ENCODE peak calls at places on chromosomes 6 and 20, in six cellular contexts. J is GM20000; Z is NAMALWA; U is cardiac fibroblast; B is stimulated activated CD8-positive, alpha-beta memory T cell treated with anti-CD3 and anti-CD28 coated beads, Interleukin-4, amount 100 ng/mL, for 1 hour; V is CD8-positive, alpha-beta memory T cell. D is an unnamed sample.

GRCh38 chr6:47245745-47246371 is 63.8 kb downstream of the TNFRSF21 start:
- DNase-seq in J (no peak), Z (peak; percentile 63), U (peak; percentile 24), B (no peak), V (no peak), D (no peak)

GRCh38 chr6:87115402-87116135 is 20.7 kb upstream of the CGA start:
- DNase-seq in J (peak; percentile 59), Z (peak; percentile 4), U (no peak), B (no peak), V (no peak), D (no peak)

GRCh38 chr20:53623454-53624206 is 30.0 kb upstream of the ZNF217 start:
- DNase-seq in J (no peak), Z (peak; percentile 75), U (peak; percentile 88), B (no peak), V (no peak), D (peak; percentile 83)

GRCh38 chr6:125674230-125674629 is 75.2 kb upstream of the HEY2 start:
- DNase-seq in J (no peak), Z (no peak), U (no peak), B (no peak), V (no peak), D (no peak)

GRCh38 chr6:38973178-38974057 is 75.2 kb upstream of the GLP1R start:
- DNase-seq in J (peak; percentile 54), Z (peak; percentile 79), U (peak; percentile 87), B (no peak), V (no peak), D (no peak)

GRCh38 chr6:116405663-116406329 is 35.0 kb downstream of the DSE start:
- DNase-seq in J (no peak), Z (no peak), U (peak; percentile 52), B (no peak), V (no peak), D (peak; percentile 32)

GRCh38 chr6:89299451-89299850 is 15.6 kb downstream of the GABRR2 start:
- DNase-seq in J (no peak), Z (no peak), U (peak; percentile 36), B (no peak), V (no peak), D (no peak)

GRCh38 chr6:149962461-149963211 is 1.1 kb upstream of the ULBP1 start:
- DNase-seq in J (no peak), Z (no peak), U (no peak), B (no peak), V (no peak), D (no peak)

GRCh38 chr20:47453167-47453782 is 48.4 kb upstream of the NCOA3 start:
- DNase-seq in J (peak; percentile 73), Z (no peak), U (peak; percentile 96), B (no peak), V (no peak), D (no peak)

GRCh38 chr6:149860834-149861602 is 3.1 kb downstream of the LRP11 start:
- DNase-seq in J (no peak), Z (no peak), U (peak; percentile 12), B (no peak), V (no peak), D (no peak)

GRCh38 chr6:36657942-36658544 is 20.5 kb upstream of the CDKN1A start:
- DNase-seq in J (no peak), Z (no peak), U (peak; percentile 69), B (no peak), V (no peak), D (no peak)

GRCh38 chr6:116840091-116840490 is 11.2 kb upstream of the GPRC6A start:
- DNase-seq in J (no peak), Z (no peak), U (peak; percentile 68), B (no peak), V (no peak), D (no peak)

GRCh38 chr6:16316741-16317251 is 78.4 kb downstream of the GMPR start:
- DNase-seq in J (peak; percentile 49), Z (peak; percentile 69), U (peak; percentile 64), B (no peak), V (peak; percentile 59), D (no peak)

GRCh38 chr6:13441778-13442177 is 45.6 kb downstream of the GFOD1 start:
- DNase-seq in J (no peak), Z (no peak), U (no peak), B (no peak), V (no peak), D (no peak)

GRCh38 chr6:15264902-15265761 is 19.3 kb downstream of the JARID2 start:
- DNase-seq in J (no peak), Z (no peak), U (peak; percentile 82), B (no peak), V (no peak), D (peak; percentile 63)

GRCh38 chr6:158222066-158222465 is 53.9 kb downstream of the GTF2H5 start:
- DNase-seq in J (no peak), Z (no peak), U (no peak), B (no peak), V (no peak), D (no peak)

GRCh38 chr20:2871111-2871465 is 2.2 kb upstream of the PTPRA start:
- DNase-seq in J (no peak), Z (no peak), U (peak; percentile 60), B (no peak), V (no peak), D (no peak)

GRCh38 chr20:17721802-17722486 is 22.2 kb downstream of the BANF2 start:
- DNase-seq in J (no peak), Z (peak; percentile 37), U (peak; percentile 5), B (no peak), V (no peak), D (no peak)

GRCh38 chr20:46951405-46951804 is 56.8 kb downstream of the EYA2 start:
- DNase-seq in J (no peak), Z (no peak), U (no peak), B (no peak), V (no peak), D (no peak)

GRCh38 chr6:170273681-170274080 is 17.2 kb downstream of the DLL1 start:
- DNase-seq in J (no peak), Z (no peak), U (no peak), B (no peak), V (no peak), D (no peak)

D was measured in gastrocnemius medialis.